ENCODE peak calls at places on chromosome 21, in six cellular contexts. S is A549, G is K562, R is endothelial cell of umbilical vein, T is NB4, N is GM12878. B is an unnamed sample.

GRCh38 chr21:33025471-33026298 is at the start of gene OLIG2:
- DNase-seq in G (no peak), N (no peak), T (peak), R (peak), S (no peak), B (no peak)

GRCh38 chr21:44505673-44506278 is 34.2 kb downstream of the KRTAP10-1 start:
- DNase-seq in G (no peak), T (no peak), S (no peak), R (no peak), N (no peak), B (peak)

GRCh38 chr21:17472167-17472566 is 40.7 kb upstream of the CXADR start:
- DNase-seq in S (no peak), T (no peak), G (no peak), N (no peak), R (no peak), B (no peak)

GRCh38 chr21:21373969-21374368 is 375.8 kb downstream of the NCAM2 start:
- DNase-seq in G (no peak), R (no peak), T (no peak), S (no peak), N (no peak), B (no peak)

GRCh38 chr21:28729887-28730286 is 262.8 kb downstream of the LTN1 start:
- DNase-seq in T (no peak), R (no peak), S (no peak), G (no peak), N (no peak), B (no peak)

GRCh38 chr21:42747746-42748351 is 94.4 kb downstream of the PDE9A start:
- DNase-seq in G (no peak), R (no peak), T (no peak), S (no peak), N (no peak), B (no peak)

GRCh38 chr21:44364151-44365053 is 11.0 kb downstream of the TRPM2 start:
- DNase-seq in S (no peak), T (no peak), N (no peak), R (no peak), G (no peak), B (no peak)

GRCh38 chr21:34892196-34892595 is 156.9 kb downstream of the RUNX1 start:
- DNase-seq in S (no peak), R (peak), T (peak), G (no peak), N (no peak), B (no peak)

GRCh38 chr21:20272791-20273362 is 725.3 kb upstream of the NCAM2 start:
- DNase-seq in S (no peak), G (peak), T (no peak), N (no peak), R (no peak), B (no peak)

GRCh38 chr21:42833859-42834729 is 45.2 kb downstream of the WDR4 start:
- DNase-seq in R (no peak), G (peak), S (no peak), N (no peak), T (no peak), B (no peak)

GRCh38 chr21:28359300-28359699 is 633.4 kb downstream of the LTN1 start:
- DNase-seq in R (no peak), N (no peak), T (no peak), S (no peak), G (no peak), B (no peak)

GRCh38 chr21:29145354-29145782 is 14.9 kb downstream of the MAP3K7CL start:
- DNase-seq in N (no peak), G (peak), T (no peak), R (peak), S (peak), B (peak)

GRCh38 chr21:42839271-42840231 is 39.8 kb downstream of the WDR4 start:
- DNase-seq in R (no peak), T (no peak), N (no peak), S (no peak), G (no peak), B (no peak)

GRCh38 chr21:35561076-35561475 is 499.2 kb downstream of the SETD4 start:
- DNase-seq in S (no peak), R (no peak), T (no peak), G (no peak), N (no peak), B (no peak)

GRCh38 chr21:33936221-33937038 is 20.8 kb upstream of the ATP5PO start:
- DNase-seq in R (no peak), N (no peak), G (no peak), S (no peak), T (no peak), B (no peak)

GRCh38 chr21:15669247-15669646 is 60.5 kb upstream of the USP25 start:
- DNase-seq in G (no peak), R (no peak), T (peak), S (no peak), N (no peak), B (no peak)

GRCh38 chr21:28684351-28684750 is 308.3 kb downstream of the LTN1 start:
- DNase-seq in N (no peak), T (no peak), G (no peak), R (no peak), S (no peak), B (no peak)

GRCh38 chr21:42956824-42957632 is 17.3 kb upstream of the PKNOX1 start:
- DNase-seq in T (no peak), S (no peak), R (no peak), N (no peak), G (no peak), B (peak)

DNA sequence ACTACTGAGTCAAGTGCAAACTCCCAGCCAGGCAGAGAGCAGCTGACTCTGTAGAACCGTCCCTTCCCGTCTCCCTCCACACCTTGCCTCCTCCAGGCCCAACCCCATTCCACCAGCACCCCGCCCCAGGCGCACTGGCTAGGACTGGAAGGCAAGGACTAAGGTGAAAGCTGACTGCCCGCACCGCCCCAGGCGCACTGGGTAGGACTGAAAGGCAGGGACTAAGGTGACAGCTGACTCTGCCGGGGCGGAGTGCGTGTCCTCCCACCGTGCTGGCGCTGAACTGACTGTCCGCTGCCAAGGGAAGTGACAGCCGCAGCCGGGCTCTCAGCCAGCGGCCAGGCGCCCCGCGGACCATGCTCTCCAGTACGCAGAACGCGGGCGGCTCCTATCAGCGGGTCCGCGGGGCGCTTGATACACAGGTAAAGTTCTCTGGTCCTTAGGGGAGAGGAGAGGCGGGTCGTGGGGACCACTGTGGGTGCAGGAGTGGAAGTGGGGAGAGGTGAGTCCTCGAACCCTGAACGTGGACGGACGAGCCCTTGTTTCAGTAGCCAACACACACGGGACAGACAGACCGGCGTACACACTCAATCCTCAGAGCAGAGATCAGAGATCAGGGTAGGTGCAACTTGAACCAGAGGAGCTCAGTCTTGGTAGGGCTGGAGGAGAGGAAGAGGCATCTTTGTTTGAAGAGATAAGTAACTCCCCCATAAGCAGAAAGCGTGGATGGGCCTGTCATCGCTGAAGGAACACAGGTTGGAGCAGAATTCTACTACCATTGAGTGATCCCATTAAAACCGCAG is 58.0 kb downstream of the RBM11 start:
- DNase-seq in T (no peak), S (no peak), N (no peak), R (no peak), G (peak), B (no peak)
- TF ChIP-seq MYC in T (no peak), S (no peak), N (no peak), R (no peak), G (no peak), B (no peak)

GRCh38 chr21:31293986-31294385 is 50.1 kb downstream of the TIAM1 start:
- DNase-seq in R (peak), N (no peak), S (no peak), G (no peak), T (no peak), B (no peak)
- TF ChIP-seq MYC in R (no peak), N (no peak), S (no peak), G (no peak), T (no peak), B (no peak)

GRCh38 chr21:36743008-36743407 is 44.1 kb downstream of the SIM2 start:
- DNase-seq in N (no peak), S (no peak), R (no peak), G (no peak), T (no peak), B (no peak)
- TF ChIP-seq MYC in N (no peak), S (no peak), R (no peak), G (no peak), T (no peak), B (no peak)

DNA sequence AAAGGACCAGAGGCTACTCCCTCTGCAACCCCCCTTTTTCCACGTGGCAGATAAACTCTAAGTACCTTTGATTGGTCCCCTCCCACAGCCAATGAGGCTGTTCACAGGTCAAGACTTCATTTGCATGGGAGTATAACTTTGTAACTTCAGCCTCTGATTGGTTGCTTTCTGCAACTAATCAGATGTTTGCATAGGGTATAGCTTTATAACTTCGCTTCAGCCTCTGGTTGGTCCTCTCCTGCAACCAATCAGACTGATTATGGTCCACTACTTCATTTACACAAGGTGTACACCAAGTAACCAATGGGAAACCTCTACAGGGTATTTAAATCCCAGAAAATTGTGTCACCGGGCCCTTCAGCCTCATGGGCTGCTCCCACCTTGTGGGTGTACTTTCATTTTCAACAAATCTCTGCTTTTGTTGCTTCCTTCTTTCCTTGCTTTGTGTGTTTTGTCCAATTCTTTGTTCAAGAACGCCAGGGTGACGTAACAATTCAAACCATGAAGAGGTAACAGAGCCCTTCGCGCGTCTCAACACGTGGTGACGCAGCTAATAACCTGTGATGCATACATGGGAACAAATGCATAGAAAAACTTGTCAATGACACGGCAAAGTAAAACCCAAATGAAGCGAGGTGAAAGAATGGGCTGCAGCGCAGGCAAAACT is 47.2 kb downstream of the VPS26C start:
- DNase-seq in S (no peak), N (no peak), R (no peak), G (no peak), T (peak), B (no peak)
- TF ChIP-seq MYC in S (no peak), N (no peak), R (no peak), G (no peak), T (no peak), B (no peak)

DNA sequence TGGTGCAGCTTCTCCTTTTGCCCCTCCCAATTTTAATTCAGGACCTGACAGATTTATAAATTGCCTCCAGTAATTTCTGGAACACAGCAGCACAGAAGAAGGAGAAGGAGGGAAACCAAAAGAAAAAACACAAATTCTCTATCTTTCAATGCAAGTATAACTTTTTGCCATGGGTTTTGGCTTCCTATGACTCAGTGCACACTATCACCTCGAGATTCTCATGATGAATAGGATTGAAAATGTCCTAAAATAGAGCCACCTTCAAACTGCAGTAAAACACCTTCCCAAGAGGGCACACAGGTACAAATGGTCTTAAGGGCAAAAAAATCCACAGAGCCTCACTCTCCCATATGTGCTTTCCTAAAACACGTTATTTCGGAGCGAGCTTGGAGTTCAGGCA is 113.6 kb downstream of the HLCS start:
- DNase-seq in N (no peak), R (no peak), S (no peak), T (no peak), G (no peak), B (no peak)
- TF ChIP-seq MYC in N (no peak), R (no peak), S (no peak), T (no peak), G (no peak), B (no peak)

GRCh38 chr21:38819719-38820147 is 14.0 kb downstream of the ETS2 start:
- DNase-seq in S (no peak), R (no peak), G (no peak), N (no peak), T (no peak), B (no peak)
- TF ChIP-seq MYC in S (no peak), R (no peak), G (no peak), N (no peak), T (no peak), B (no peak)

DNA sequence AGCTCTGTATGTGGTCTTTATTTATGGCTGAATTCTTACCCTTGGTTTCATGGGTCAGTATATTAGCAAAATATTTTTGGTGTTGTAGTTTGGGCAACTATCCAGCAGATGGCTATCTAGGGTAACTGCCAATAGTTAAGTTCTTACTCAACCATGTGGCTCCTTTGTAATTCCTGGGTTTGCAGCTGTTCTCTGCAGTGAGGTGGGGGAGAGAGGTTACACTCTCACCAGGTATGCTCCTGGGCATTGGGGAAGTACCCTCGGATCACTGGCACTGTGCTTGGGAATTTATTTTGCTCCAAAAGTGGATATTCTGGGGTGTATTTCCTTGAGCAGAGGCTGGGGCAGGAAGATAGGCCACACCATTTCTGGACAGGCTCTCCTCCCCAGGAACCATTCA is 436.7 kb upstream of the TMPRSS15 start:
- DNase-seq in R (peak), N (no peak), G (peak), T (peak), S (no peak), B (no peak)
- TF ChIP-seq MYC in R (no peak), N (no peak), G (no peak), T (no peak), S (no peak), B (no peak)

DNA sequence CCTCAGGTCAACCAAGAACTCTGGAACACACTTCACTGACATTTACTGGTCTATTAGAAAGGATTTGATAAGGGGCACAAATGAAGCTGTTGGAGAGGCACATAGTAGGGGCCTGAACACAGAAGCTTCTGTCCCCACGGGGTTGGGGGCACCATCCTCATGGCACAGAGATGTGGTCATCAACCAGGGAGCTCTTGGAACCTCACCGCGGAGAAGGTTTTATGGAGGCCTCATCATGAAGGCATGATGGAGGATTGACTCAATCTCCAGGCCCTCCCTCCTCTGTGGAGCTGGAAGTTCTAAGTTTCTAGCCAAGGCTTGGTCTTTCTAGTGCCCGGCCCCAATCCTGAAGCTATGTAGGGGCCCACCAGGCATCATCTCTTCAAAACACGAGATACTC is 23.6 kb downstream of the MX1 start:
- DNase-seq in S (no peak), G (no peak), T (no peak), N (no peak), R (no peak), B (no peak)
- TF ChIP-seq MYC in S (no peak), G (no peak), T (no peak), N (no peak), R (no peak), B (no peak)

GRCh38 chr21:41684381-41685245 is 82.2 kb downstream of the RIPK4 start:
- DNase-seq in N (no peak), R (no peak), G (no peak), S (peak), T (no peak), B (peak)
- TF ChIP-seq MYC in N (no peak), R (no peak), G (no peak), S (no peak), T (no peak), B (no peak)

GRCh38 chr21:45513741-45514310 is 28.4 kb downstream of the SLC19A1 start:
- DNase-seq in T (no peak), S (no peak), N (no peak), R (no peak), G (no peak), B (no peak)
- TF ChIP-seq MYC in T (no peak), S (no peak), N (no peak), R (no peak), G (no peak), B (no peak)